ENCODE peak calls at places on chromosomes 7 and 10, in eight cellular contexts. S is T follicular helper cell, X is ascending aorta, E is GM04504, V is choroid plexus epithelial cell, J is cortex of kidney, A is nucleus accumbens, F is activated T-helper 1 cell treated with Interleukin-2 at 50 U/mL for 16 hours. M is an unnamed sample.

GRCh38 chr7:1811850-1812692 is 142.0 kb downstream of the ELFN1 start:
- DNase-seq in A (no peak), J (no peak), F (no peak), E (no peak), S (no peak), X (no peak), V (no peak), M (no peak)

GRCh38 chr10:33749042-33749441 is 414.6 kb upstream of the NRP1 start:
- DNase-seq in S (no peak), V (no peak), E (no peak), X (no peak), F (no peak), A (no peak), J (no peak), M (no peak)

GRCh38 chr7:70637726-70638125 is 494.2 kb upstream of the GALNT17 start:
- DNase-seq in J (no peak), E (no peak), V (no peak), F (no peak), A (no peak), X (no peak), S (no peak), M (no peak)

GRCh38 chr10:84308481-84309304 is 19.7 kb upstream of the CCSER2 start:
- DNase-seq in F (peak), V (peak), S (no peak), J (no peak), A (no peak), X (no peak), E (no peak), M (no peak)

GRCh38 chr10:95337354-95337753 is 46.6 kb upstream of the PDLIM1 start:
- DNase-seq in J (no peak), S (no peak), E (no peak), A (no peak), V (no peak), F (no peak), X (no peak), M (no peak)

GRCh38 chr7:155965010-155965409 is 152.7 kb upstream of the SHH start:
- DNase-seq in F (no peak), V (peak), E (no peak), J (no peak), S (no peak), A (no peak), X (peak), M (no peak)

GRCh38 chr10:112779025-112779765 is 170.9 kb upstream of the TCF7L2 start:
- DNase-seq in X (no peak), E (no peak), F (no peak), J (no peak), V (peak), A (no peak), S (no peak), M (no peak)

GRCh38 chr7:1696671-1697498 is 26.8 kb downstream of the ELFN1 start:
- DNase-seq in F (no peak), V (no peak), X (peak), E (no peak), A (no peak), S (no peak), J (no peak), M (no peak)

GRCh38 chr10:116784035-116784434 is 41.7 kb upstream of the HSPA12A start:
- DNase-seq in A (no peak), F (no peak), S (no peak), J (no peak), X (no peak), E (no peak), V (no peak), M (no peak)

GRCh38 chr7:45884136-45884535 is 4.2 kb upstream of the IGFBP1 start:
- DNase-seq in E (no peak), S (no peak), A (no peak), F (no peak), J (no peak), X (no peak), V (no peak), M (no peak)

GRCh38 chr7:123846217-123846891 is 1.4 kb downstream of the HYAL4 start:
- DNase-seq in S (no peak), A (no peak), F (no peak), V (peak), E (no peak), X (no peak), J (no peak), M (no peak)

GRCh38 chr10:11207276-11207809 is 189.7 kb downstream of the CELF2 start:
- DNase-seq in S (no peak), F (no peak), A (no peak), X (no peak), J (no peak), E (no peak), V (no peak), M (no peak)

GRCh38 chr10:77602231-77602912 is 35.2 kb downstream of the KCNMA1 start:
- DNase-seq in X (no peak), S (no peak), A (no peak), F (no peak), E (no peak), J (no peak), V (peak), M (no peak)

GRCh38 chr7:117088623-117089199 is 135.4 kb downstream of the ST7 start:
- DNase-seq in F (no peak), S (no peak), J (no peak), A (no peak), E (no peak), X (no peak), V (no peak), M (no peak)

GRCh38 chr10:96556003-96556402 is 30.8 kb downstream of the TM9SF3 start:
- DNase-seq in F (no peak), X (no peak), E (no peak), V (peak), A (no peak), J (no peak), S (no peak), M (no peak)

GRCh38 chr7:93375603-93376002 is 143.4 kb downstream of the VPS50 start:
- DNase-seq in V (no peak), J (no peak), S (no peak), E (no peak), A (no peak), X (no peak), F (no peak), M (no peak)

GRCh38 chr7:110905773-110906566 is 185.0 kb upstream of the LRRN3 start:
- DNase-seq in E (no peak), V (no peak), A (no peak), S (no peak), X (no peak), F (no peak), J (no peak), M (no peak)

GRCh38 chr10:125085281-125085680 is 75.1 kb downstream of the CTBP2 start:
- DNase-seq in V (no peak), A (no peak), E (no peak), J (no peak), X (no peak), F (no peak), S (no peak), M (no peak)

GRCh38 chr7:50803359-50804337 is 21.0 kb upstream of the GRB10 start:
- DNase-seq in X (no peak), V (no peak), J (no peak), S (no peak), E (no peak), F (no peak), A (no peak), M (no peak)

GRCh38 chr10:64396105-64396504 is 874.9 kb downstream of the REEP3 start:
- DNase-seq in V (peak), X (no peak), S (no peak), E (peak), J (no peak), F (no peak), A (no peak), M (no peak)